ENCODE peak calls at places on chromosome 1, in five cellular contexts. G is IMR-90, H is K562, A is A549, R is HCT116. E is an unnamed sample.

GRCh38 chr1:220325306-220325995 is 53.2 kb upstream of the RAB3GAP2 start:
- DNase-seq in A (no peak), R (no peak), G (no peak), H (no peak), E (no peak)

GRCh38 chr1:179030130-179030529 is 4.4 kb downstream of the FAM20B start:
- DNase-seq in G (no peak), R (no peak), H (no peak), A (no peak), E (no peak)

GRCh38 chr1:43438576-43439120 is 15.1 kb downstream of the HYI start:
- DNase-seq in R (no peak), H (no peak), G (no peak), A (no peak), E (no peak)

GRCh38 chr1:218369688-218370511 is 24.8 kb downstream of the TGFB2 start:
- DNase-seq in G (peak; percentile 86), H (no peak), A (no peak), R (no peak), E (no peak)

GRCh38 chr1:246865921-246866320 is 65.8 kb downstream of the AHCTF1 start:
- DNase-seq in H (no peak), G (no peak), R (no peak), A (no peak), E (no peak)

GRCh38 chr1:155010211-155010918 is 7.8 kb downstream of the ZBTB7B start:
- DNase-seq in G (no peak), H (no peak), R (no peak), A (no peak), E (no peak)

GRCh38 chr1:167837334-167837733 is 76.6 kb downstream of the ADCY10 start:
- DNase-seq in H (no peak), A (no peak), R (no peak), G (no peak), E (no peak)

GRCh38 chr1:180173952-180174351 is 19.3 kb downstream of the QSOX1 start:
- DNase-seq in G (peak; percentile 47), R (no peak), H (no peak), A (no peak), E (no peak)

GRCh38 chr1:30878016-30878415 is 30.5 kb downstream of the SDC3 start:
- DNase-seq in A (no peak), G (no peak), R (no peak), H (no peak), E (no peak)

GRCh38 chr1:4658643-4659042 is 4.2 kb downstream of the AJAP1 start:
- DNase-seq in A (no peak), G (no peak), R (no peak), H (no peak), E (no peak)
- TF ChIP-seq RAD21 in A (no peak), G (no peak), R (no peak), H (no peak), E (no peak)

GRCh38 chr1:184387871-184388670 is 1.2 kb downstream of the C1orf21 start:
- DNase-seq in G (peak; percentile 89), H (no peak), R (no peak), A (peak; percentile 19), E (no peak)

GRCh38 chr1:184388671-184389292 is 2.0 kb downstream of the C1orf21 start:
- DNase-seq in R (no peak), A (no peak), H (no peak), G (no peak), E (no peak)

GRCh38 chr1:184385863-184386262 is 966 bp upstream of the C1orf21 start:
- DNase-seq in R (no peak), H (no peak), G (no peak), A (no peak), E (no peak)

GRCh38 chr1:184387069-184387870 is 441 bp downstream of the C1orf21 start:
- DNase-seq in R (no peak), A (peak; percentile 13), H (no peak), G (peak; percentile 28), E (no peak)

GRCh38 chr1:184386271-184387068 is at the start of gene C1orf21:
- DNase-seq in A (peak; percentile 79), R (peak; percentile 24), G (peak; percentile 84), H (peak; percentile 88), E (peak; percentile 91)
- TF ChIP-seq POLR2A in A (peak; percentile 53), R (no peak), G (no peak), H (no peak), E (no peak)

GRCh38 chr1:39737546-39738169 is 1.0 kb upstream of the PPIE start:
- DNase-seq in A (no peak), G (peak; percentile 79), R (no peak), H (no peak), E (no peak)
- TF ChIP-seq RAD21 in A (no peak), G (no peak), R (no peak), H (no peak), E (no peak)

DNA sequence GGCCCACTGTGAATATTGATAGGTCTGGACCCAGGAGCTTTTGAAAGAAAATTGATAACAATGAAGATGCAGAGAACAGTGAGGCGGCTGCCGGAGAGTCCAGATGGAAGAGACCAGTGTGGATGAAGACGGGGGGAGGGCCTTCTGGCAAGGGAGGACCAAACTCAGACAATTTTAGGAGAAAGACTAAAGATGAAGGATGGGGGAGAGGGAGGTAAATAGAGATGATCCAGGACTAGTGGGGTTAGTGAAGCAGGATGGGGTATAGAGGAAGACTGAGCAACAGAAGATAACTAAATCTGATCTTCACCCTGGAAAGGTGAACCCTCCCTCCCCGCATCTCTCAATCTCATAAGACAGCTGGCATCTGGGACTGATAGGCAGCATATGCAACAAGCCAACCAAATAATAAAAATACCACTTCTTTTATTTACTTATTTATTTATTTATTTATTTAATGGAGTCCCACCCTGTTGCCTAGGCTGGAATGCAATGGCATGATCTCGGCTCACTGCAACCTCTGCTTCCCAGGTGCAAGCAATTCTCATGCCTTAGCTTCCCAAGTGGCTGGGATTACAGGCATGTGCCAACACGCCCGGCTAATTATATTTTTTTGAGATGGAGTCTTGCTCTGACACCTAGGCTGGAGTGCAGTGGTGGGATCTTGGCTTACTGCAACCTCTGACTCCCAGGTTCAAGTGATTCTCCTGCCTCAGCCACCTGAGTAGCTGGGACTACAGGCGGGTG is 10.5 kb downstream of the EIF3I start:
- DNase-seq in A (no peak), G (no peak), H (no peak), R (no peak), E (no peak)
- TF ChIP-seq POLR2A in A (no peak), G (no peak), H (no peak), R (no peak), E (no peak)

GRCh38 chr1:107863342-107863741 is 101.6 kb downstream of the VAV3 start:
- DNase-seq in G (no peak), H (no peak), A (no peak), R (no peak), E (no peak)
- TF ChIP-seq RAD21 in G (no peak), H (no peak), A (no peak), R (no peak), E (no peak)